ENCODE peak calls at places on chromosome X, in five cellular contexts. M is hepatocyte, Z is sigmoid colon, C is heart left ventricle, U is IMR-90. I is an unnamed sample. For H3K27me3, the result is how much of the 10 kb centered on the place peaks cover.

GRCh38 chrX:56729152-56729557 is at the start of gene NBDY:
- DNase-seq in U (peak), C (peak), M (peak), Z (no peak), I (peak)

GRCh38 chrX:56661193-56661592 is 67.8 kb upstream of the NBDY start:
- DNase-seq in U (no peak), M (no peak), Z (no peak), C (no peak), I (no peak)

GRCh38 chrX:48649109-48649508 is 34.5 kb upstream of the WAS start:
- DNase-seq in M (no peak), U (peak), Z (peak), C (no peak), I (no peak)

GRCh38 chrX:45233541-45233940 is 32.9 kb upstream of the DIPK2B start:
- DNase-seq in Z (no peak), U (no peak), C (no peak), M (no peak), I (peak)

GRCh38 chrX:83510466-83511181 is 2.5 kb downstream of the POU3F4 start:
- DNase-seq in C (no peak), U (no peak), M (no peak), Z (no peak), I (no peak)

GRCh38 chrX:110409925-110410324 is 51.3 kb downstream of the RTL9 start:
- DNase-seq in U (peak), Z (no peak), M (no peak), C (no peak), I (peak)

GRCh38 chrX:78199851-78200250 is 60.4 kb upstream of the TAF9B start:
- DNase-seq in U (peak), C (no peak), Z (no peak), M (peak), I (peak)

GRCh38 chrX:35098419-35098818 is 155.8 kb downstream of the FAM47B start:
- DNase-seq in C (no peak), U (no peak), M (no peak), Z (no peak), I (peak)

GRCh38 chrX:134374910-134375309 is 85.1 kb upstream of the HPRT1 start:
- DNase-seq in U (no peak), M (no peak), C (no peak), Z (no peak), I (peak)

GRCh38 chrX:31604629-31605221 is 532.9 kb upstream of the FTHL17 start:
- DNase-seq in U (no peak), Z (no peak), C (no peak), M (no peak), I (no peak)

GRCh38 chrX:130246084-130246483 is 22.6 kb downstream of the ZNF280C start:
- DNase-seq in M (no peak), Z (no peak), C (no peak), U (no peak), I (no peak)

GRCh38 chrX:13764765-13765164 is 30.2 kb downstream of the OFD1 start:
- DNase-seq in Z (no peak), U (no peak), M (peak), C (peak), I (no peak)

GRCh38 chrX:120316587-120317283 is 5.5 kb upstream of the TMEM255A start:
- DNase-seq in M (peak), Z (no peak), U (peak), C (no peak), I (no peak)

GRCh38 chrX:107571296-107571998 is 56.9 kb upstream of the PRPS1 start:
- DNase-seq in M (peak), Z (no peak), U (peak), C (no peak), I (peak)

GRCh38 chrX:93874554-93874953 is 200.5 kb downstream of the FAM133A start:
- DNase-seq in C (no peak), Z (no peak), U (no peak), M (peak), I (no peak)

GRCh38 chrX:10485331-10485730 is 135.1 kb downstream of the MID1 start:
- DNase-seq in M (no peak), Z (no peak), C (no peak), U (peak), I (no peak)

GRCh38 chrX:130086414-130087207 is 23.7 kb downstream of the ELF4 start:
- DNase-seq in Z (no peak), U (no peak), C (no peak), M (no peak), I (no peak)

GRCh38 chrX:50579955-50580354 is 109.3 kb upstream of the DGKK start:
- DNase-seq in Z (no peak), M (peak), C (peak), U (peak), I (peak)
- TF ChIP-seq CTCF in Z (peak), M (peak), C (peak), U (peak), I (peak)

GRCh38 chrX:71181910-71182799 is 37.5 kb downstream of the NLGN3 start:
- DNase-seq in C (peak), U (peak), M (peak), Z (peak), I (peak)
- H3K27me3 ChIP-seq in C (under half), U (under half), M (under half), Z (under half), I (under half)

GRCh38 chrX:140765043-140765784 is 55.7 kb downstream of the LINC00632 start:
- DNase-seq in U (peak), M (peak), Z (peak), C (no peak), I (peak)
- H3K4me3 ChIP-seq in U (peak), M (peak), Z (peak), C (peak), I (peak)

GRCh38 chrX:15973941-15974340 is 119.3 kb upstream of the AP1S2 start:
- DNase-seq in M (no peak), Z (no peak), C (peak), U (no peak), I (no peak)

GRCh38 chrX:15971696-15972095 is 117.1 kb upstream of the AP1S2 start:
- DNase-seq in M (no peak), Z (no peak), U (no peak), C (no peak), I (no peak)

GRCh38 chrX:15977644-15978043 is 123.0 kb upstream of the AP1S2 start:
- DNase-seq in C (no peak), M (no peak), Z (no peak), U (no peak), I (no peak)

DNA sequence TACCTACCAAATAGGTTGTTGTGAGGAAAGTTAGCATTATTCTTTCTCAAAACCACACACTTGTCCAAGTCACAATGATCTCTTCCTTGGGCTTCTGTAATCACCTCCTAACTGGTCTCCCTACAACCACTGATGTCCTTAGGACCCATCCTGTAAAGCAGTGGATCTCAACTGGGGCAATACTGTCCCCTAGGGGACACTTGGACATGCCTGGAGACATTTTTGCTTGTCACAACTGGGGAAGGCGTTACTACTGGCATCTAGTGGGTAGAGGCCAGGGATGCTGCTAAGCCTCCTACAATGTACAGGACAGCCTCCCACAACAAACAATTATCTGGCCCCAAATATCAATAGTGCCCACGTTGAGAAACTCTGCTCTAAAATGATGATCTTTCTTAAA is 118.7 kb upstream of the AP1S2 start:
- DNase-seq in C (peak), U (peak), M (peak), Z (no peak), I (peak)
- TF ChIP-seq CTCF in C (peak), U (peak), M (peak), Z (no peak), I (peak)

GRCh38 chrX:137915466-137915865 is 349.5 kb downstream of the ZIC3 start:
- DNase-seq in M (no peak), Z (no peak), U (no peak), C (no peak), I (no peak)

GRCh38 chrX:137916090-137916746 is 350.3 kb downstream of the ZIC3 start:
- DNase-seq in M (peak), C (no peak), Z (no peak), U (no peak), I (no peak)
- H3K27me3 ChIP-seq in M (under half), C (under half), Z (under half), U (under half), I (under half)

DNA sequence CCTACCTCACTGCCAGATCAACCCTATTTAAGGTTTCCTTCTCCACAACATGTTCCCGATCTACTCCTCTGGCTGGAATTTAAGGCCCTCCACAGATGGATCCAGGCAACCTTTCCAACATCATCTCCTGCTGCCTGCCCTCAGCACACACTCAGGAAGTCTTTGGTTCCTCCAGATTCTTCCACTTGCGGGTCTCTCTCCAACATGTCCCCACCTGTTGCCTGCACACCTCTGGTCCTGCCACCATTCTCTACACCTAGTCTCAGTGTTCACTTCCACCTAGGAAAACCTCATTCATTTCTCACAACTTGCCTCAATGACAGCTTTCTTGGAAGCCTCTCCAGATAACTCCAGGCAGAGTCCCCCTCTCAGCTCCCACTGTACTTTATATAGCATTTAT is 80.1 kb downstream of the RTL5 start:
- DNase-seq in M (no peak), U (no peak), Z (no peak), C (no peak), I (no peak)
- H3K4me3 ChIP-seq in M (no peak), U (no peak), Z (no peak), C (no peak), I (no peak)

GRCh38 chrX:136166221-136166855 is 19.0 kb downstream of the FHL1 start:
- DNase-seq in U (peak), C (no peak), M (peak), Z (peak), I (no peak)
- TF ChIP-seq CTCF in U (peak), C (peak), M (peak), Z (no peak), I (peak)

DNA sequence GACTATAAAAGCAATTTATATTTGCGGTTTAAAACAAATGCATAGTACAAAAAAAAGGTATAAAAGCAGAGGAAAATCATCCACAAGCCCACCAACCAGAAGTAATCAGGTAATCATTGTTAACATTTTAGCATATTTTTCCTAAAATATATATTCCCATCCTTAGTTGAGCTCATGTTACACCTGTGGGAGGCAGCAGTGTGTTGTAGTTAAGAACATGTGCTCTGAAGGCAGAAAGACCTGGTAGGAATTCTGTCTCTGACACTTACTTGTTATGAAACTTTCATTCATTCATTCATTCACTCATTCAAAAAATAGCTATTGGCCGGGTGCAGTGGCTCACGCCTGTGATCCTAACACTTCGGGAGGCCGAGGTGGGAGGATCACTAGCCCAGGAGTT is 15.4 kb upstream of the CDKL5 start:
- DNase-seq in C (no peak), M (peak), Z (no peak), U (peak), I (peak)
- H3K27me3 ChIP-seq in C (under half), M (under half), Z (under half), U (under half), I (under half)

DNA sequence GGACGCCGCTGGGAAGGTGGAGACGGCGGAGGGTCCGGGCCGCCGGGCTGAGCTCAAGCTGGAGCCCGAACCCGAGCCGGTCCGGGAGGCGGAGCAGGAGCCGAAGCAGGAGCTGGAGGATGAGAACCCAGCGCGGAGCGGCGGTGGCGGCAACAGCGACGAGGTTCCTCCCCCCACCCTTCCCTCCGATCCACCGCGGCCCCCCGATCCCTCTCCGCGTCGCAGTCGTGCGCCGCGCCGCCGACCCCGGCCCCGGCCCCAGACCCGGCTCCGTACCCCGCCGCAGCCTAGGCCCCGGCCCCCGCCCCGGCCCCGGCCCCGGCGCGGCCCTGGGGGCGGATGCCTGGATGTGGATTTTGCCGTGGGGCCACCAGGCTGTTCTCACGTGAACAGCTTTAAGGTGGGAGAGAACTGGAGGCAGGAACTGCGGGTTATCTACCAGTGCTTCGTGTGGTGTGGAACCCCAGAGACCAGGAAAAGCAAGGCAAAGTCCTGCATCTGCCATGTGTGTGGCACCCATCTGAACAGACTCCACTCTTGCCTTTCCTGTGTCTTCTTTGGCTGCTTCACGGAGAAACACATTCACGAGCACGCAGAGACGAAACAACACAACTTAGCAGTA is 483 bp downstream of the USP27X start:
- DNase-seq in Z (no peak), U (peak), C (no peak), M (no peak), I (peak)
- H3K4me3 ChIP-seq in Z (peak), U (peak), C (peak), M (peak), I (peak)

GRCh38 chrX:84729809-84730208 is 227.6 kb upstream of the HDX start:
- DNase-seq in C (no peak), M (peak), U (peak), Z (peak), I (peak)
- TF ChIP-seq CTCF in C (peak), M (peak), U (peak), Z (peak), I (peak)

I was measured in endothelial cell of umbilical vein.